ENCODE peak calls at places on chromosomes 1 and 21, in ten cellular contexts. O is AG10803, J is A549, I is B cell, U is lung, X is left lung, Z is A673, P is epithelial cell of esophagus, K is stomach, S is K562. C is an unnamed sample.

GRCh38 chr1:89022167-89022959 is at the start of gene GBP3:
- DNase-seq in K (no peak), U (no peak), I (peak; percentile 37), S (no peak), Z (peak; percentile 47), P (peak; percentile 69), O (peak; percentile 74), J (no peak), X (no peak), C (no peak)

GRCh38 chr1:10793129-10793651 is 3.3 kb downstream of the CASZ1 start:
- DNase-seq in K (peak; percentile 71), Z (peak; percentile 56), X (no peak), S (no peak), I (no peak), O (peak; percentile 13), P (peak; percentile 54), U (no peak), J (peak; percentile 72), C (no peak)

GRCh38 chr1:166868639-166869038 is 7.4 kb downstream of the TADA1 start:
- DNase-seq in P (no peak), I (no peak), K (no peak), X (peak; percentile 28), Z (no peak), S (no peak), U (no peak), J (no peak), O (no peak), C (no peak)

GRCh38 chr1:1979482-1980165 is 24.0 kb downstream of the CFAP74 start:
- DNase-seq in K (no peak), O (no peak), X (no peak), I (no peak), P (no peak), J (no peak), U (no peak), S (no peak), Z (no peak), C (no peak)

GRCh38 chr1:21278208-21278861 is 11.9 kb downstream of the ECE1 start:
- DNase-seq in O (no peak), I (no peak), P (no peak), Z (no peak), X (no peak), S (no peak), U (no peak), K (no peak), J (no peak), C (no peak)

GRCh38 chr1:9653783-9654517 is 2.4 kb downstream of the PIK3CD start:
- DNase-seq in P (no peak), Z (no peak), X (no peak), S (no peak), O (no peak), U (no peak), J (no peak), I (peak; percentile 40), K (no peak), C (peak; percentile 25)

GRCh38 chr1:227378183-227378582 is 59.9 kb upstream of the CDC42BPA start:
- DNase-seq in P (no peak), Z (no peak), S (no peak), O (no peak), U (no peak), X (no peak), J (no peak), I (no peak), K (no peak), C (no peak)

GRCh38 chr1:20448626-20449215 is 37.3 kb downstream of the CAMK2N1 start:
- DNase-seq in K (no peak), X (no peak), J (no peak), I (no peak), U (no peak), Z (no peak), P (no peak), S (no peak), O (no peak), C (no peak)

GRCh38 chr1:26161408-26162219 is 2.7 kb downstream of the FAM110D start:
- DNase-seq in J (peak; percentile 36), U (peak; percentile 41), P (peak; percentile 50), O (peak; percentile 39), Z (peak; percentile 73), K (peak; percentile 55), X (peak; percentile 89), I (peak; percentile 84), S (peak; percentile 92), C (no peak)

GRCh38 chr1:25526753-25527152 is 16.7 kb upstream of the LDLRAP1 start:
- DNase-seq in S (no peak), J (no peak), Z (no peak), O (no peak), X (no peak), K (no peak), I (no peak), P (peak; percentile 31), U (no peak), C (no peak)

GRCh38 chr21:45972353-45972715 is 9.2 kb upstream of the COL6A1 start:
- DNase-seq in K (no peak), S (no peak), I (peak; percentile 49), Z (no peak), O (no peak), X (peak; percentile 74), J (no peak), U (no peak), P (no peak), C (no peak)

GRCh38 chr1:246280551-246280950 is 226.5 kb downstream of the SMYD3 start:
- DNase-seq in J (peak; percentile 40), K (no peak), S (no peak), I (no peak), U (no peak), P (peak; percentile 55), Z (peak; percentile 28), X (no peak), O (peak; percentile 37), C (no peak)

GRCh38 chr1:201721131-201722049 is 107.6 kb upstream of the IPO9 start:
- DNase-seq in P (no peak), S (no peak), K (no peak), I (no peak), U (no peak), X (no peak), O (peak; percentile 61), Z (no peak), J (no peak), C (no peak)

GRCh38 chr1:14930224-14930965 is 223.2 kb upstream of the TMEM51 start:
- DNase-seq in P (no peak), U (no peak), S (no peak), J (no peak), Z (no peak), O (no peak), X (no peak), K (no peak), I (no peak), C (no peak)

GRCh38 chr21:42594616-42595280 is 58.7 kb upstream of the PDE9A start:
- DNase-seq in J (no peak), S (no peak), P (no peak), O (no peak), X (no peak), K (no peak), I (no peak), Z (no peak), U (no peak), C (no peak)

GRCh38 chr1:205963756-205964155 is 20.5 kb upstream of the SLC26A9 start:
- DNase-seq in P (no peak), Z (no peak), O (no peak), S (no peak), U (no peak), I (no peak), J (no peak), X (no peak), K (no peak), C (no peak)

GRCh38 chr1:33244143-33244808 is 12.0 kb upstream of the ZNF362 start:
- DNase-seq in I (no peak), O (peak; percentile 35), X (no peak), S (no peak), P (peak; percentile 78), Z (no peak), K (no peak), U (no peak), J (no peak), C (no peak)

GRCh38 chr1:24910751-24911650 is 19.1 kb downstream of the RUNX3 start:
- DNase-seq in K (peak; percentile 51), Z (no peak), P (no peak), J (peak; percentile 39), X (peak; percentile 72), S (peak; percentile 45), O (peak; percentile 35), I (no peak), U (no peak), C (peak; percentile 95)

GRCh38 chr1:159924025-159924790 is 1.1 kb downstream of the TAGLN2 start:
- DNase-seq in Z (peak; percentile 37), P (peak; percentile 91), J (peak; percentile 92), I (peak; percentile 78), O (peak; percentile 92), K (peak; percentile 85), S (peak; percentile 97), U (peak; percentile 91), X (peak; percentile 95), C (peak; percentile 85)
- TF ChIP-seq CTCF in Z (no peak), P (no peak), J (no peak), I (no peak), O (peak; percentile 4), K (no peak), S (no peak), U (no peak), X (no peak), C (no peak)

GRCh38 chr1:67476906-67477305 is 46.7 kb upstream of the SERBP1 start:
- DNase-seq in U (no peak), X (no peak), Z (no peak), J (no peak), I (no peak), K (no peak), P (no peak), O (no peak), S (no peak), C (no peak)

GRCh38 chr1:67479146-67479891 is 49.1 kb upstream of the SERBP1 start:
- DNase-seq in I (no peak), P (peak; percentile 35), X (no peak), U (no peak), S (peak; percentile 87), K (peak; percentile 57), Z (no peak), O (peak; percentile 18), J (no peak), C (no peak)

GRCh38 chr1:67472056-67472455 is 41.9 kb upstream of the SERBP1 start:
- DNase-seq in U (no peak), O (no peak), Z (no peak), I (no peak), K (no peak), J (no peak), S (no peak), P (no peak), X (no peak), C (no peak)

GRCh38 chr1:67476006-67476482 is 45.8 kb upstream of the SERBP1 start:
- DNase-seq in S (no peak), I (no peak), K (no peak), J (no peak), Z (no peak), O (no peak), U (no peak), X (no peak), P (no peak), C (no peak)
- TF ChIP-seq CTCF in S (no peak), I (no peak), K (no peak), J (no peak), Z (no peak), O (no peak), U (no peak), X (no peak), P (no peak), C (no peak)

GRCh38 chr1:239819075-239819474 is 272.6 kb upstream of the FMN2 start:
- DNase-seq in I (no peak), O (no peak), P (no peak), X (no peak), K (no peak), U (no peak), S (no peak), J (no peak), Z (no peak), C (no peak)
- TF ChIP-seq CTCF in I (no peak), O (no peak), P (no peak), X (no peak), K (no peak), U (no peak), S (no peak), J (peak; percentile 7), Z (no peak), C (no peak)

GRCh38 chr21:29349702-29350101 is 51.0 kb downstream of the BACH1 start:
- DNase-seq in X (no peak), I (no peak), Z (peak; percentile 44), O (no peak), K (no peak), J (no peak), U (peak; percentile 73), P (peak; percentile 32), S (no peak), C (no peak)
- TF ChIP-seq CTCF in X (no peak), I (no peak), Z (no peak), O (no peak), K (no peak), J (no peak), U (no peak), P (no peak), S (no peak), C (no peak)